ENCODE peak calls at places on chromosomes 1 and 21, in six cellular contexts. Y, P, N, M, L and I are unnamed samples.

GRCh38 chr1:25871704-25872494 is 3.6 kb downstream of the PAQR7 start:
- DNase-seq in P (peak), Y (no peak), M (no peak), L (peak), N (no peak), I (peak)

GRCh38 chr21:37425684-37426083 is 59.1 kb downstream of the DYRK1A start:
- DNase-seq in L (no peak), M (no peak), P (no peak), N (no peak), Y (no peak), I (no peak)

GRCh38 chr1:25680701-25681100 is 64.1 kb downstream of the MAN1C1 start:
- DNase-seq in N (no peak), L (no peak), Y (no peak), P (no peak), M (no peak), I (no peak)

GRCh38 chr1:231731262-231731661 is 104.7 kb downstream of the DISC1 start:
- DNase-seq in N (no peak), L (no peak), M (no peak), P (no peak), Y (no peak), I (no peak)

GRCh38 chr1:19179597-19180271 is 30.3 kb downstream of the UBR4 start:
- DNase-seq in M (no peak), Y (peak), L (no peak), N (peak), P (no peak), I (peak)

GRCh38 chr1:24165500-24165899 is 21.6 kb downstream of the IFNLR1 start:
- DNase-seq in P (no peak), Y (no peak), L (no peak), M (no peak), N (no peak), I (no peak)

GRCh38 chr1:220227393-220227792 is 44.9 kb downstream of the RAB3GAP2 start:
- DNase-seq in Y (no peak), M (no peak), L (no peak), N (no peak), P (no peak), I (no peak)

GRCh38 chr1:6347641-6348487 is 45.7 kb downstream of the ACOT7 start:
- DNase-seq in Y (peak), N (peak), L (peak), M (no peak), P (no peak), I (peak)

GRCh38 chr1:58909162-58909560 is 125.3 kb upstream of the JUN start:
- DNase-seq in P (no peak), N (no peak), Y (peak), L (no peak), M (no peak), I (no peak)

GRCh38 chr1:239719642-239720258 is 333.4 kb downstream of the CHRM3 start:
- DNase-seq in L (no peak), Y (no peak), P (no peak), M (no peak), N (no peak), I (no peak)

GRCh38 chr1:15260418-15261154 is 13.6 kb downstream of the FHAD1 start:
- DNase-seq in L (no peak), M (no peak), Y (peak), N (no peak), P (no peak), I (peak)

GRCh38 chr1:966135-966602 is at the start of gene PLEKHN1:
- DNase-seq in P (peak), L (no peak), Y (peak), M (no peak), N (peak), I (peak)

GRCh38 chr1:193019442-193020026 is 39.6 kb downstream of the UCHL5 start:
- DNase-seq in M (peak), Y (peak), N (peak), P (no peak), L (no peak), I (no peak)

GRCh38 chr1:176341656-176342055 is 121.3 kb upstream of the PAPPA2 start:
- DNase-seq in P (no peak), L (no peak), M (no peak), Y (no peak), N (no peak), I (no peak)

GRCh38 chr1:52970149-52970548 is 43.1 kb downstream of the SCP2 start:
- DNase-seq in N (peak), Y (peak), L (no peak), P (no peak), M (peak), I (no peak)
- TF ChIP-seq CTCF in N (peak), Y (peak), L (no peak), P (no peak), M (peak), I (no peak)

GRCh38 chr1:173097001-173097400 is 46.3 kb upstream of the TNFSF18 start:
- DNase-seq in P (no peak), L (no peak), Y (no peak), M (no peak), N (no peak), I (no peak)
- TF ChIP-seq CTCF in P (no peak), L (no peak), Y (no peak), M (no peak), N (no peak), I (no peak)

DNA sequence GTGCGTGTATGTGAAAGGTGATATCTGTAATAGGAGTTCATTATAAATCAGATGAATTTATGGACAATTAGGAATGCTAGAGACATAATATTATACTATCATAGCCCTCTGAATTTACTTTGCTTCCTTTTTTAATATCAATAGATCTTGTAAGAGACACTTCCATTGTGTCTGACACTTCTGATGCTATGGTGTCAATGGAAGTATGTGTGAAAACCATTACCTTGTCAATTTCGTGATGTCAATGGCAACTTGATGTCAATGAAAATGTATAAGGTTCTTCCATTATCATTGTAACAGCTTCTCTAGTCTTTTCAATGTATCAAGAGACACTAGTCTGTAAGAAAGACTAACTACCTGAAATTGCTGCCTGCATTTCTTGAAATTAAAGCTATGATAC is 296.8 kb upstream of the DPYD start:
- DNase-seq in L (no peak), P (no peak), N (no peak), M (no peak), Y (no peak), I (no peak)
- TF ChIP-seq CTCF in L (no peak), P (no peak), N (no peak), M (no peak), Y (no peak), I (no peak)

GRCh38 chr1:158978730-158979129 is 31.0 kb upstream of the IFI16 start:
- DNase-seq in L (no peak), P (no peak), N (no peak), M (no peak), Y (no peak), I (no peak)

GRCh38 chr1:158969855-158970254 is 38.5 kb downstream of the PYHIN1 start:
- DNase-seq in L (no peak), Y (no peak), N (no peak), M (no peak), P (no peak), I (no peak)

GRCh38 chr1:158969166-158969565 is 37.8 kb downstream of the PYHIN1 start:
- DNase-seq in Y (no peak), N (no peak), P (no peak), L (no peak), M (no peak), I (no peak)

GRCh38 chr1:158972841-158973240 is 36.9 kb upstream of the IFI16 start:
- DNase-seq in Y (peak), P (no peak), N (peak), M (no peak), L (no peak), I (no peak)
- TF ChIP-seq CTCF in Y (no peak), P (no peak), N (peak), M (no peak), L (no peak), I (no peak)